ENCODE peak calls at places on chromosomes 6 and 20, in four cellular contexts. X is HCT116, G is GM12878, R is K562. O is an unnamed sample. For H3K4me1, the result is how much of the 10 kb centered on the place peaks cover.

GRCh38 chr6:16711551-16712249 is 49.6 kb downstream of the ATXN1 start:
- DNase-seq in X (peak), G (no peak), R (no peak), O (no peak)

GRCh38 chr6:135331002-135331401 is 149.9 kb downstream of the MYB start:
- DNase-seq in X (no peak), G (peak), R (no peak), O (no peak)

GRCh38 chr6:29964904-29965872 is 22.9 kb downstream of the HLA-A start:
- DNase-seq in X (peak), G (peak), R (peak), O (peak)

GRCh38 chr20:37414133-37414532 is 68.2 kb downstream of the SRC start:
- DNase-seq in X (no peak), G (no peak), R (no peak), O (no peak)

GRCh38 chr20:62726276-62726675 is 17.6 kb downstream of the NTSR1 start:
- DNase-seq in X (no peak), G (no peak), R (no peak), O (no peak)

GRCh38 chr6:67956352-67956751 is 678.7 kb upstream of the ADGRB3 start:
- DNase-seq in X (no peak), G (no peak), R (no peak), O (no peak)

GRCh38 chr6:143629104-143630080 is 48.4 kb upstream of the PHACTR2 start:
- DNase-seq in X (no peak), G (no peak), R (no peak), O (no peak)

GRCh38 chr6:118725944-118726343 is 74.6 kb upstream of the CEP85L start:
- DNase-seq in X (no peak), G (no peak), R (no peak), O (no peak)

GRCh38 chr20:54208492-54209044 is 681 bp downstream of the PFDN4 start:
- DNase-seq in X (no peak), G (no peak), R (peak), O (peak)

GRCh38 chr6:1910621-1911407 is 301.1 kb downstream of the FOXC1 start:
- DNase-seq in X (no peak), G (no peak), R (no peak), O (no peak)

GRCh38 chr6:151624900-151625536 is 131.2 kb downstream of the CCDC170 start:
- DNase-seq in X (no peak), G (no peak), R (no peak), O (no peak)

GRCh38 chr6:5256952-5257351 is 3.8 kb downstream of the LYRM4 start:
- DNase-seq in X (no peak), G (no peak), R (no peak), O (no peak)

GRCh38 chr6:113644861-113645575 is 212.1 kb upstream of the MARCKS start:
- DNase-seq in X (peak), G (peak), R (no peak), O (no peak)

GRCh38 chr6:3911614-3912336 is 62.6 kb downstream of the FAM50B start:
- DNase-seq in X (peak), G (no peak), R (peak), O (peak)

GRCh38 chr20:39290575-39290974 is 328.4 kb downstream of the DHX35 start:
- DNase-seq in X (no peak), G (no peak), R (no peak), O (no peak)

GRCh38 chr6:106089981-106090380 is 3.8 kb downstream of the PRDM1 start:
- DNase-seq in X (no peak), G (no peak), R (no peak), O (no peak)

GRCh38 chr20:45946149-45946970 is 11.9 kb downstream of the PCIF1 start:
- DNase-seq in X (no peak), G (no peak), R (no peak), O (no peak)

GRCh38 chr20:41137412-41138216 is at the start of gene PLCG1:
- DNase-seq in X (no peak), G (no peak), R (peak), O (peak)
- H3K4me1 ChIP-seq in X (under half), G (half or more), R (under half), O (under half)

DNA sequence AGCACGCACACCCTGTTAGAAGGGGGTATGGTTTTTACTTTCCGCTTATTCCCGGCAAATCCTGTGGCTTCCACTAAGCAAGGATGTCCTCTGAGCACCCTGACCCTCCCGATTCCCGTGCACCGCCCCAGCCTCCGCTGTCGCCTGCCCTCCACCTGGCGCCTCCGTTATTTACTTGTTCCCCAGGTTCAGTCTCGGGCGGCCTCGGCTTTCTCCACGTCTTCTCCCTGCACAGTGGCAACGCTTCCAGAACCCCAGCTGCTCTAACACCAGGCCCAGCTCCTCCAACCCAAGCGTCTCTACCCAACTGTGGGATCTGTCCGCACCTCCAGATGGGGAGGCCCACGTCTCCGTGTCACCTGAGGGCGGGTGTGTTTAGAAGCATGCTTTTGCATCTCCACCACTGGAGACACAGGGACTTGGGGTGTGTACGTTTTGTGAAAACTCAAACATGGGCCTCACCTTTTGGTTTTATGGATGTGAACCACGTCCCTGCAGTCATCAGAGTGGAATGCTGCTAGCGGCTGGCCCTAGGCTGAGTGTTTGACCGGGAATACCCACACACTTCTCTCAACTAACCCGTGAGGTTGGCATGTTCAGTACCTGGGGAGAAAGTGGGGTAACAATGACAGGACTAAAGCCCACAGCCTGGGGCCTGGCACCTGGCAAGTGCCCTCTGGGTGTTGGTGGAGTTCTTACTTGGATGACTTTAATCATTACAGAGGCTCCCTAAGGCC is 79.9 kb downstream of the THBS2 start:
- DNase-seq in X (no peak), G (no peak), R (no peak), O (no peak)
- TF ChIP-seq SIN3A in X (no peak), G (no peak), R (no peak), O (no peak)

DNA sequence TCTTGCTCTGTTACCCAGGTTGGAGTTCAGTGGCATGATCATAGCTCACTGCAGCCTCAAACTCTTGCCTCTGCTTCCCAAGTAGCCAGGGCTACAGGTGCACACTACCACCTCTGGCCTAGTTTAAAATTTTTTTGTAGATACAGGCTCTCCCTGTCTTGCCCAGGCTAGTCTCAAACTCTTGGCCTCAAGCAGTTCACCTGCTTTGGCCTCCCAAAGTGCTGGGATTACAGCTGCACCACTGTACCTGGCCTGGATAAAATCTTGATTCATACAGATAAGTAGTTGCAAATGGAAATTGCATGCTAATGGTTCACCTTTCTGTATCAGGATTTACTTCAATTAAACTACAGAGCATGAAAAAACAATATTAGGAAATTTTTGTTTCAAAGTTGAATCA is 4.2 kb downstream of the CD2AP start:
- DNase-seq in X (no peak), G (no peak), R (no peak), O (no peak)
- H3K4me1 ChIP-seq in X (under half), G (under half), R (under half), O (under half)

GRCh38 chr6:167702241-167702827 is 124.4 kb upstream of the AFDN start:
- DNase-seq in X (no peak), G (no peak), R (no peak), O (no peak)
- TF ChIP-seq SIN3A in X (no peak), G (no peak), R (no peak), O (no peak)

GRCh38 chr20:25033250-25033940 is 24.5 kb downstream of the ACSS1 start:
- DNase-seq in X (no peak), G (no peak), R (no peak), O (peak)
- H3K4me1 ChIP-seq in X (under half), G (under half), R (under half), O (under half)

GRCh38 chr6:91267246-91267645 is 680.4 kb upstream of the MAP3K7 start:
- DNase-seq in X (no peak), G (no peak), R (no peak), O (no peak)
- TF ChIP-seq SIN3A in X (no peak), G (no peak), R (no peak), O (no peak)